ENCODE peak calls at places on chromosomes 13 and 19, in six cellular contexts. One of them, this sample, is unnamed.

GRCh38 chr13:97015661-97016350 is 21.5 kb upstream of the OXGR1 start:
- DNase-seq in GM23248: peak; percentile 6
- DNase-seq in neural progenitor cell: no peak
- DNase-seq in PC-3: no peak
- DNase-seq in HCT116: no peak
- DNase-seq in SK-N-SH: no peak
- DNase-seq in this sample: no peak

GRCh38 chr13:67395577-67395976 is 165.4 kb upstream of the PCDH9 start:
- DNase-seq in neural progenitor cell: no peak
- DNase-seq in GM23248: no peak
- DNase-seq in PC-3: no peak
- DNase-seq in SK-N-SH: no peak
- DNase-seq in HCT116: no peak
- DNase-seq in this sample: no peak

GRCh38 chr19:2046046-2046907 is 4.8 kb downstream of the MKNK2 start:
- DNase-seq in SK-N-SH: no peak
- DNase-seq in GM23248: no peak
- DNase-seq in HCT116: no peak
- DNase-seq in PC-3: no peak
- DNase-seq in neural progenitor cell: peak; percentile 3
- DNase-seq in this sample: no peak

GRCh38 chr13:93903909-93904308 is 575.6 kb downstream of the DCT start:
- DNase-seq in PC-3: no peak
- DNase-seq in HCT116: no peak
- DNase-seq in SK-N-SH: no peak
- DNase-seq in GM23248: no peak
- DNase-seq in neural progenitor cell: no peak
- DNase-seq in this sample: no peak

GRCh38 chr13:104389722-104390121 is 1323.5 kb upstream of the SLC10A2 start:
- DNase-seq in SK-N-SH: no peak
- DNase-seq in PC-3: peak; percentile 2
- DNase-seq in neural progenitor cell: no peak
- DNase-seq in HCT116: no peak
- DNase-seq in GM23248: no peak
- DNase-seq in this sample: no peak

GRCh38 chr13:39433705-39434104 is 169.3 kb downstream of the LHFPL6 start:
- DNase-seq in HCT116: no peak
- DNase-seq in GM23248: no peak
- DNase-seq in PC-3: no peak
- DNase-seq in neural progenitor cell: no peak
- DNase-seq in SK-N-SH: no peak
- DNase-seq in this sample: no peak

GRCh38 chr13:46071590-46072249 is 19.2 kb upstream of the ZC3H13 start:
- DNase-seq in neural progenitor cell: no peak
- DNase-seq in HCT116: no peak
- DNase-seq in PC-3: no peak
- DNase-seq in GM23248: no peak
- DNase-seq in SK-N-SH: no peak
- DNase-seq in this sample: peak; percentile 64

GRCh38 chr19:38543807-38544568 is 73.8 kb downstream of the MAP4K1 start:
- DNase-seq in GM23248: peak; percentile 89
- DNase-seq in PC-3: peak; percentile 80
- DNase-seq in neural progenitor cell: no peak
- DNase-seq in HCT116: peak; percentile 87
- DNase-seq in SK-N-SH: peak; percentile 93
- DNase-seq in this sample: peak; percentile 72

GRCh38 chr19:51514866-51515481 is 13.4 kb upstream of the SIGLEC12 start:
- DNase-seq in neural progenitor cell: peak; percentile 56
- DNase-seq in HCT116: peak; percentile 47
- DNase-seq in PC-3: peak; percentile 89
- DNase-seq in SK-N-SH: peak; percentile 51
- DNase-seq in GM23248: peak; percentile 65
- DNase-seq in this sample: peak; percentile 82

GRCh38 chr19:55635334-55635717 is 5.5 kb upstream of the ZNF580 start:
- DNase-seq in SK-N-SH: no peak
- DNase-seq in HCT116: no peak
- DNase-seq in PC-3: no peak
- DNase-seq in GM23248: peak; percentile 47
- DNase-seq in neural progenitor cell: no peak
- DNase-seq in this sample: no peak
- H2AFZ ChIP-seq in SK-N-SH: no peak overlapping the region
- H2AFZ ChIP-seq in HCT116: no peak overlapping the region
- H2AFZ ChIP-seq in PC-3: peak overlapping the region; percentile 81
- H2AFZ ChIP-seq in GM23248: peak overlapping the region; percentile 93
- H2AFZ ChIP-seq in neural progenitor cell: no peak overlapping the region
- H2AFZ ChIP-seq in this sample: peak overlapping the region; percentile 84

DNA sequence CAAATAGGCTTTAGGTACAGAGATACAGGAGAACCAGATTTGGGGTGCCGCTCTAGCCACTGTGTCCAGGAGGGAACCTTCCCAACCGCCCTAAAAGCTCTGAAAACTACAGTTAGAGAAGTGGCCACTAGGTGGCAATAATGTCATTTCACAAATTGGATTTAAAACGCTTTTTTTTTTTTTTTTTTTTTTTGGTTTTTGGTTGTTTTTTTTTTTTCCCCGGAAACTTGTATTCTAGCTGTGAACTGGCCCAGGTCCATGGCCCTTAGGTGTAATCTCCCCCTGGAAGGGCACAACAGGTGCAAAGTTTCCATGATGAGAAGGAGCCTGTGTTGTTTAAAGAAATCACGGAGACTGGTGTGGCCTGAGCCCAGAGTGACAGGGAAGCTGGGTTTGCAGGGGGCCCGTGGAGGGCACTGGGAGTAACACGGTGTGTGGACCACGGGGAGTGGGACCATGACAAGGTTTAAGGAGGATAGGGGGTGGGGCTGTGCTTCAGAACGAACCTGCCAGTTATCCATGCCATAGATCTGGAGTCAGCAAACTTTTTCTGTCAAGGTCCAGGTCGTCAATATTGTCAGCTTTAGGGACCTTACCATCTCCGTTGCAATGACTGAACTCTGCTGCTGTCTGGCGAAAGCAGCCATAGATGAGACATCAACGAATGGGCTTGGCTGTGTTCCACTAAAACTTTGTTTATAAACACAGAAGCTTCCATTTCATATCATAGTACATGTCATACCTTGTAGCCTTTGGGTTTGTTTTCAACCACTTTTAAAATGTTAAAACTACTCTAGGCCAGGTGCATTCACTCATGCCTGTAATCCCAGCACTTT is 10.1 kb downstream of the OR1I1 start:
- DNase-seq in neural progenitor cell: peak; percentile 84
- DNase-seq in SK-N-SH: peak; percentile 50
- DNase-seq in HCT116: peak; percentile 66
- DNase-seq in PC-3: peak; percentile 89
- DNase-seq in GM23248: peak; percentile 67
- DNase-seq in this sample: peak; percentile 91
- TF ChIP-seq EZH2phosphoT487 in neural progenitor cell: no peak
- TF ChIP-seq EZH2phosphoT487 in SK-N-SH: no peak
- TF ChIP-seq EZH2phosphoT487 in HCT116: no peak
- TF ChIP-seq EZH2phosphoT487 in PC-3: no peak
- TF ChIP-seq EZH2phosphoT487 in GM23248: no peak
- TF ChIP-seq EZH2phosphoT487 in this sample: no peak

GRCh38 chr19:8363803-8364771 is at the start of gene ANGPTL4:
- DNase-seq in SK-N-SH: peak; percentile 86
- DNase-seq in PC-3: peak; percentile 79
- DNase-seq in HCT116: peak; percentile 63
- DNase-seq in GM23248: peak; percentile 81
- DNase-seq in neural progenitor cell: peak; percentile 83
- DNase-seq in this sample: peak; percentile 84
- H2AFZ ChIP-seq in SK-N-SH: peak within 1 kb of the TSS; percentile 75
- H2AFZ ChIP-seq in PC-3: peak within 1 kb of the TSS; percentile 79
- H2AFZ ChIP-seq in HCT116: no peak within 1 kb of the TSS
- H2AFZ ChIP-seq in GM23248: peak within 1 kb of the TSS; percentile 75
- H2AFZ ChIP-seq in neural progenitor cell: peak within 1 kb of the TSS; percentile 20
- H2AFZ ChIP-seq in this sample: peak within 1 kb of the TSS; percentile 94

GRCh38 chr19:10112037-10112751 is 701 bp downstream of the P2RY11 start:
- DNase-seq in GM23248: peak; percentile 43
- DNase-seq in SK-N-SH: peak; percentile 28
- DNase-seq in HCT116: no peak
- DNase-seq in neural progenitor cell: no peak
- DNase-seq in PC-3: peak; percentile 22
- DNase-seq in this sample: no peak

GRCh38 chr19:10110076-10110971 is 1.2 kb upstream of the P2RY11 start:
- DNase-seq in PC-3: no peak
- DNase-seq in GM23248: no peak
- DNase-seq in HCT116: no peak
- DNase-seq in neural progenitor cell: no peak
- DNase-seq in SK-N-SH: peak; percentile 19
- DNase-seq in this sample: no peak

GRCh38 chr19:10112895-10113591 is 1.6 kb downstream of the P2RY11 start:
- DNase-seq in HCT116: no peak
- DNase-seq in PC-3: peak; percentile 68
- DNase-seq in SK-N-SH: peak; percentile 75
- DNase-seq in neural progenitor cell: peak; percentile 62
- DNase-seq in GM23248: peak; percentile 75
- DNase-seq in this sample: peak; percentile 89

GRCh38 chr19:10110972-10111317 is 548 bp upstream of the P2RY11 start:
- DNase-seq in PC-3: no peak
- DNase-seq in SK-N-SH: no peak
- DNase-seq in neural progenitor cell: no peak
- DNase-seq in GM23248: no peak
- DNase-seq in HCT116: no peak
- DNase-seq in this sample: no peak

DNA sequence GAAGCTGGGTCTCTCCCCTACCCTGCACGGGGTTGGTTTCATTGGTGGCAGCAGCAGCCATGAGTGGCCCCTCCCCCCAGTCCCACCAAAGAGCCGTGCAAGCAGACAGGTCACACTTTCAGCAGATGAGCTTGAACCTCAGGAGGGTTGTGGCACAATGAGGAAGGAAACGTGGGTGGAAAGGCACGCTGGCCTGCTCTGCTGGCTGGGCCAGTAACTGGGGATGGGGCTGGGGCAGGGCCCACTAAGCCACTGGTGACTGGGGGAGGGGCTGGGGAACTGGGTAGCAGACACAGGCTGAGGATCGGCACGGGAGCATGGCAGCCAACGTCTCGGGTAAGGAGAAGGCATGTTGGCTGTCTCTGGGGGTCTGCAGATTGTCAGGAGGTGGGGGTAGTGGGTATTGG is at the start of gene P2RY11:
- DNase-seq in GM23248: no peak
- DNase-seq in PC-3: no peak
- DNase-seq in SK-N-SH: peak; percentile 23
- DNase-seq in HCT116: no peak
- DNase-seq in neural progenitor cell: no peak
- DNase-seq in this sample: no peak
- TF ChIP-seq EZH2phosphoT487 in GM23248: no peak
- TF ChIP-seq EZH2phosphoT487 in PC-3: no peak
- TF ChIP-seq EZH2phosphoT487 in SK-N-SH: no peak
- TF ChIP-seq EZH2phosphoT487 in HCT116: no peak
- TF ChIP-seq EZH2phosphoT487 in neural progenitor cell: no peak
- TF ChIP-seq EZH2phosphoT487 in this sample: no peak

DNA sequence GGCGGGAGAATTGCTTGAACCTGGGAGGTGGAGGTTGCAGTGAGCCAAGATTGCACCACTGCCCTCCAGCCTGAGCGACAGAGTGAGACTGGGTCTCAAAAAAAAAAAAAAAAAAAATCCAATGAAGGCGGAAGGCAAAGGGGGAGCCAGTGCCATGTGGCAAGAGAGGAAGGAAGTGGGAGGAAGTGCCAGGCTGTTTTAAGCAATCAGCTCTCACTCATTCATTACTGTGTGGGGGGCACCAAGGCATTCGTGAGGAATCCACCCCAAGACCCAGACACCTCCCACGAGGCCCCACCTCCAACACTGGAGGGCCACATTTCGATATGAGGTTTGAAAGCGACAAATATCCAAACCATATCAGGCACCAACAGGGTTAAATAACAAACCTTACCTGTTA is 7.7 kb upstream of the LRP3 start:
- DNase-seq in neural progenitor cell: no peak
- DNase-seq in GM23248: no peak
- DNase-seq in SK-N-SH: no peak
- DNase-seq in HCT116: no peak
- DNase-seq in PC-3: no peak
- DNase-seq in this sample: no peak
- H2AFZ ChIP-seq in neural progenitor cell: no peak overlapping the region
- H2AFZ ChIP-seq in GM23248: no peak overlapping the region
- H2AFZ ChIP-seq in SK-N-SH: no peak overlapping the region
- H2AFZ ChIP-seq in HCT116: no peak overlapping the region
- H2AFZ ChIP-seq in PC-3: no peak overlapping the region
- H2AFZ ChIP-seq in this sample: peak overlapping the region; percentile 86

GRCh38 chr19:873084-874019 is 13.9 kb downstream of the CFD start:
- DNase-seq in SK-N-SH: peak; percentile 68
- DNase-seq in HCT116: peak; percentile 56
- DNase-seq in neural progenitor cell: peak; percentile 62
- DNase-seq in PC-3: no peak
- DNase-seq in GM23248: peak; percentile 76
- DNase-seq in this sample: peak; percentile 83
- TF ChIP-seq EZH2phosphoT487 in SK-N-SH: no peak
- TF ChIP-seq EZH2phosphoT487 in HCT116: no peak
- TF ChIP-seq EZH2phosphoT487 in neural progenitor cell: no peak
- TF ChIP-seq EZH2phosphoT487 in PC-3: no peak
- TF ChIP-seq EZH2phosphoT487 in GM23248: no peak
- TF ChIP-seq EZH2phosphoT487 in this sample: no peak

This sample was measured in GM23338.